ENCODE peak calls at places on chromosomes 16 and 17, in seven cellular contexts. O, E, V, C, M, R and Z are unnamed samples.
A peak's percentile ranks its signal among the peaks of the same experiment; 100 is the strongest.

GRCh38 chr17:82468692-82469091 is 10.2 kb downstream of the NARF start:
- DNase-seq in O (no peak), E (no peak), V (no peak), C (no peak), M (no peak), R (no peak), Z (no peak)

GRCh38 chr17:7914771-7915610 is 1.1 kb downstream of the RNF227 start:
- DNase-seq in O (no peak), E (peak; percentile 36), V (peak; percentile 29), C (no peak), M (no peak), R (no peak), Z (peak; percentile 59)

GRCh38 chr16:81284995-81285600 is 29.7 kb upstream of the GAN start:
- DNase-seq in O (no peak), E (no peak), V (no peak), C (no peak), M (no peak), R (no peak), Z (no peak)

GRCh38 chr16:89314858-89315257 is 97.4 kb downstream of the ZNF778 start:
- DNase-seq in O (no peak), E (no peak), V (no peak), C (no peak), M (no peak), R (no peak), Z (no peak)

GRCh38 chr16:30740364-30741251 is 7.6 kb upstream of the PHKG2 start:
- DNase-seq in O (peak; percentile 55), E (peak; percentile 92), V (peak; percentile 92), C (peak; percentile 93), M (peak; percentile 91), R (peak; percentile 95), Z (peak; percentile 79)

GRCh38 chr16:50680907-50681885 is at the start of gene SNX20:
- DNase-seq in O (no peak), E (no peak), V (peak; percentile 58), C (peak; percentile 77), M (no peak), R (peak; percentile 43), Z (peak; percentile 29)

GRCh38 chr16:66489818-66490217 is 60.1 kb downstream of the TK2 start:
- DNase-seq in O (no peak), E (no peak), V (no peak), C (no peak), M (no peak), R (peak; percentile 19), Z (no peak)

GRCh38 chr16:19659554-19659953 is 58.5 kb downstream of the KNOP1 start:
- DNase-seq in O (no peak), E (no peak), V (no peak), C (no peak), M (no peak), R (no peak), Z (no peak)

GRCh38 chr17:62892870-62893338 is 73.1 kb upstream of the TANC2 start:
- DNase-seq in O (no peak), E (peak; percentile 74), V (peak; percentile 35), C (no peak), M (no peak), R (peak; percentile 40), Z (no peak)

GRCh38 chr17:72477529-72477928 is 356.7 kb downstream of the SOX9 start:
- DNase-seq in O (no peak), E (no peak), V (peak; percentile 70), C (no peak), M (no peak), R (peak; percentile 78), Z (no peak)

GRCh38 chr17:596763-597644 is 117.6 kb downstream of the VPS53 start:
- DNase-seq in O (no peak), E (no peak), V (no peak), C (no peak), M (no peak), R (no peak), Z (no peak)

GRCh38 chr17:19415311-19415710 is 4.3 kb downstream of the RNF112 start:
- DNase-seq in O (no peak), E (no peak), V (no peak), C (no peak), M (no peak), R (no peak), Z (no peak)

GRCh38 chr17:62627904-62628603 is 584 bp downstream of the MRC2 start:
- DNase-seq in O (no peak), E (peak; percentile 55), V (peak; percentile 28), C (no peak), M (peak; percentile 71), R (no peak), Z (peak; percentile 55)

GRCh38 chr16:84082110-84082509 is 34.6 kb downstream of the MBTPS1 start:
- DNase-seq in O (no peak), E (no peak), V (no peak), C (no peak), M (no peak), R (no peak), Z (no peak)

GRCh38 chr16:24853830-24854229 is 8.1 kb downstream of the SLC5A11 start:
- DNase-seq in O (no peak), E (peak; percentile 68), V (no peak), C (no peak), M (no peak), R (no peak), Z (peak; percentile 60)

GRCh38 chr17:6243186-6243585 is 173.0 kb downstream of the WSCD1 start:
- DNase-seq in O (no peak), E (no peak), V (no peak), C (no peak), M (no peak), R (no peak), Z (no peak)

GRCh38 chr16:17305694-17306093 is 165.1 kb downstream of the XYLT1 start:
- DNase-seq in O (no peak), E (no peak), V (no peak), C (no peak), M (no peak), R (no peak), Z (no peak)

GRCh38 chr16:3773663-3774062 is 56.3 kb upstream of the TRAP1 start:
- DNase-seq in O (no peak), E (no peak), V (no peak), C (no peak), M (no peak), R (no peak), Z (peak; percentile 20)

GRCh38 chr16:3771513-3771912 is 54.2 kb upstream of the TRAP1 start:
- DNase-seq in O (no peak), E (peak; percentile 36), V (no peak), C (no peak), M (no peak), R (no peak), Z (no peak)

GRCh38 chr16:3774156-3774767 is 56.9 kb upstream of the TRAP1 start:
- DNase-seq in O (no peak), E (no peak), V (no peak), C (no peak), M (no peak), R (no peak), Z (peak; percentile 72)

GRCh38 chr16:3776316-3776715 is 59.0 kb upstream of the TRAP1 start:
- DNase-seq in O (no peak), E (no peak), V (no peak), C (no peak), M (peak; percentile 77), R (peak; percentile 81), Z (no peak)

GRCh38 chr16:3774819-3775218 is 57.5 kb upstream of the TRAP1 start:
- DNase-seq in O (no peak), E (no peak), V (no peak), C (no peak), M (no peak), R (no peak), Z (no peak)
- TF ChIP-seq CTCF in O (no peak), E (no peak), V (no peak), C (no peak), M (no peak), R (no peak), Z (no peak)

DNA sequence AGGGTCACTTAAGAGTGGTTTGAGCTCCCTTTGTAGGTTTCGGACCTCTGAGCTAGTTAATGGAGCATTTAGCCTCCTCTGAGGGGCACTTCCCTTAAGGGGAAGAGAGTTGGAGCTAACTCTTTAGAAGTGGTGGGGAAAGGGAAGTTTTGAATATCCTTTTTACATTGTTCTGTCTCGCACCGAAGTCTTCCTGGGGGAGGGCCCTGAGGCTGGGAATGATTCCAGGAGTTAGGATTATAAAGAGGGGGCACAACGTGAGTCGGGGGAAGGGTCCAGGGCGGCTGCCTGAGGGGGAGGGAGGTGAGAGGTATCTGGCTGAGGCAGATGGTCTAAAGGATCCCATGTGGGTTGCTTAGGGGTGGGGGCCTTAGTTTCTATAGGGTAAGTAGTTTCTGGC is 32.3 kb downstream of the SEC14L1 start:
- DNase-seq in O (no peak), E (no peak), V (no peak), C (no peak), M (no peak), R (no peak), Z (no peak)
- H3K4me3 ChIP-seq in O (no peak overlapping the region), E (no peak overlapping the region), V (no peak overlapping the region), C (no peak overlapping the region), M (no peak overlapping the region), R (no peak overlapping the region), Z (no peak overlapping the region)

GRCh38 chr17:10120113-10120485 is 78.3 kb downstream of the GAS7 start:
- DNase-seq in O (no peak), E (no peak), V (no peak), C (no peak), M (no peak), R (no peak), Z (no peak)

GRCh38 chr17:10119203-10120112 is 78.9 kb downstream of the GAS7 start:
- DNase-seq in O (no peak), E (no peak), V (peak; percentile 77), C (peak; percentile 79), M (no peak), R (peak; percentile 49), Z (no peak)

GRCh38 chr17:10118788-10119130 is 79.6 kb downstream of the GAS7 start:
- DNase-seq in O (no peak), E (no peak), V (no peak), C (no peak), M (no peak), R (no peak), Z (no peak)

GRCh38 chr17:10121971-10122707 is 76.3 kb downstream of the GAS7 start:
- DNase-seq in O (no peak), E (no peak), V (no peak), C (no peak), M (peak; percentile 68), R (no peak), Z (no peak)

DNA sequence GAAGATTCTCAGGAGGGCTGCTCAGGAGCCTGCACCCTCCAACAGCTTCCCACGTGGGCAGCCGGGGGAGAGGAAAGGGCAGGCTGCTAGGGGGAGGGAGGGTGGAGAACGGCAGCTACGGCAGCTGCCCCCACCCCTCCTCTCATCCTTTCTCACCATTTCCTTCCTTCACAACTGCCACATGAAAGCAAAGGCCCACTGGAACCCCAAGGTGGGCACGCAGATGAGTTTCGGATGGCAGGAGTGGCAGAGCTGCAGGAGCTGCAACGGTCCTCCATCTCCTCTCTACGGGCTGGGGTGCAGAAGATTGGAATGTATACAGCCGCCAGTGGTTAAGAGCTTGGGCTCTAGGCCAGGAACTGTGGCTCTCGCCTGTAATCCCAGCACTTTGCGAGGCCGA is 77.7 kb downstream of the GAS7 start:
- DNase-seq in O (no peak), E (no peak), V (no peak), C (no peak), M (no peak), R (no peak), Z (no peak)
- H3K4me1 ChIP-seq in O (peaks cover 6% of the 10 kb centered on the region), E (peaks cover under 1% of the 10 kb centered on the region), V (peaks cover 28% of the 10 kb centered on the region), C (peaks cover 11% of the 10 kb centered on the region), M (peaks cover 4% of the 10 kb centered on the region), R (peaks cover 30% of the 10 kb centered on the region), Z (peaks cover 18% of the 10 kb centered on the region)

DNA sequence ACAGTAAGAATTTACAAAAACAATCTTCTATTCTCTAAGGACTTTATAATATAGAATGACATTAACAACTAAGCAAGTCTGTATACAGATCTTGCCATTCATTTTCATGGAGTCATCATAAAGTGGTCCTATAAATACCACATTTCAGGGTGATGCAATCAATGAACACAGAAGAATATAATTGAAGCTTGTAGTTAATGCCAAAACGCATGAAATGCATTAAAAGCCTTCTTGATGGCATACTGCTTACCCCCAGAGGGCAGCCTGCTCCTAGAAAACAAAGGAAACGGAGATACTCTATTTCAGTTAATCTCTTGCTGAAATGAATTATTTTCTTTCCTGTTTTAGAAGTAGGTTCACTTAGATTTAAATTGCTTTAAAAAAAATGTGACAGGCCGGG is 45.2 kb upstream of the STAC2 start:
- DNase-seq in O (no peak), E (no peak), V (no peak), C (no peak), M (no peak), R (no peak), Z (peak; percentile 39)
- TF ChIP-seq CTCF in O (peak; percentile 27), E (peak; percentile 40), V (no peak), C (no peak), M (peak; percentile 38), R (no peak), Z (no peak)